ENCODE peak calls at places on chromosomes 5 and 9, in four cellular contexts. D is CD4-positive, alpha-beta T cell; Z is progenitor cell of endocrine pancreas; Q is pancreas. F is an unnamed sample.

GRCh38 chr9:95137587-95138145 is 179.8 kb downstream of the FANCC start:
- DNase-seq in D (no peak), Q (no peak), Z (no peak), F (no peak)

GRCh38 chr9:70413427-70413797 is 1.0 kb downstream of the KLF9 start:
- DNase-seq in D (peak), Z (peak), Q (no peak), F (no peak)

GRCh38 chr9:88816591-88816990 is 174.7 kb upstream of the S1PR3 start:
- DNase-seq in Q (no peak), D (no peak), Z (no peak), F (no peak)

GRCh38 chr9:6565312-6565711 is 80.2 kb downstream of the GLDC start:
- DNase-seq in Q (no peak), Z (no peak), D (no peak), F (no peak)

GRCh38 chr9:86202338-86202882 is 57.0 kb downstream of the C9orf153 start:
- DNase-seq in D (no peak), Q (peak), Z (no peak), F (no peak)

GRCh38 chr5:112192072-112192471 is 227.0 kb downstream of the EPB41L4A start:
- DNase-seq in D (no peak), Q (no peak), Z (no peak), F (no peak)

GRCh38 chr9:76576344-76576743 is 117.4 kb downstream of the GCNT1 start:
- DNase-seq in Z (no peak), Q (no peak), D (no peak), F (peak)

GRCh38 chr5:113806250-113806649 is 292.8 kb downstream of the YTHDC2 start:
- DNase-seq in Q (no peak), D (no peak), Z (no peak), F (no peak)

GRCh38 chr9:68530618-68531017 is 10.1 kb downstream of the TMEM252 start:
- DNase-seq in D (no peak), Q (peak), Z (no peak), F (no peak)

GRCh38 chr5:76303917-76304316 is 99.2 kb upstream of the IQGAP2 start:
- DNase-seq in Q (no peak), Z (no peak), D (no peak), F (no peak)

GRCh38 chr9:4573634-4574391 is 83.5 kb downstream of the SLC1A1 start:
- DNase-seq in D (no peak), Q (no peak), Z (no peak), F (no peak)

GRCh38 chr5:128674837-128675446 is 136.9 kb upstream of the FBN2 start:
- DNase-seq in Z (peak), Q (peak), D (no peak), F (no peak)

GRCh38 chr9:35357116-35357515 is 132.8 kb upstream of the RUSC2 start:
- DNase-seq in D (no peak), Q (no peak), Z (no peak), F (no peak)

GRCh38 chr5:94192658-94193391 is 425.6 kb downstream of the KIAA0825 start:
- DNase-seq in Q (no peak), D (no peak), Z (no peak), F (no peak)

GRCh38 chr9:35776018-35776417 is 15.4 kb upstream of the NPR2 start:
- DNase-seq in Q (no peak), D (no peak), Z (no peak), F (no peak)

DNA sequence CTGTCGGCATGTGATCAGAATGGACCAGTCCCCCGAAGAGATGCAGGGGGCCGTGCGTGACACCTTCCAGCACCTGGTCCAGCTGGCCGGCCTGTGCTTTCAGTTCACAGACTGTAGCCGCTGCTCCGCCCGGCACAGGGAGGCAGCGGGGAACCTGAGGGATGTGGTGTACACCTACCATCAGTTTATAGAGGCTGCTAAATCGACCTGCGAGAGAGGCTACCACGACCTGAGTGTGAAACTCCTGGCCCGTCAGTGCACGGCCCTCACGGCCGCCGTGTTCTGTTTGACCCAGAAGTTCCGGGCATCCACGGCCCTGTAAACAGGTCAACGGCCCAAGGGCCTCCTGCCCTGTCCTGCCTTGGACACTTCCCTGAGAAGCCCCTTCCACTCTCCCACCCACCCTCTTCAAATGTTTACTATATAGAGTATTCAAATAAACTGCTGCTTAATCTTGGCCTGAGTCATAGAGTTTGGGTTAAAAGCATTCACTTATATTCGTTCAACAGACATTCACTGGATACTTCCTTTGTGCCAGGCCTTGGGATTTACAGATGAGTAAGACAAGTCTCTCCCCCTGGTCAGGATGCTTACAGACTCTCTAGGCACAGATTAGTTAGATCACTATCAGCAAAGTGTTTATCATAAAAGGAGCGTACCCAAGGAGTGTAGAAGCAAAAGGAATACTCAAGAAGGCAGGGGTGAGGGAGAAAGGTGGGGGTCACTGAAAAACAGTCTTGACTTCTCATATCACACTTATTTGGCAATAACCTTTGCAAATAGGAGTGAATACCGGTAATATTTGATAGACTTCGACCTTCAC is 6.9 kb upstream of the TRMT10B start:
- DNase-seq in Q (no peak), D (no peak), Z (no peak), F (no peak)
- TF ChIP-seq CTCF in Q (no peak), D (no peak), Z (no peak), F (no peak)

GRCh38 chr9:78001946-78002731 is 29.5 kb downstream of the GNAQ start:
- DNase-seq in D (no peak), Q (no peak), Z (no peak), F (no peak)

GRCh38 chr9:78005231-78006002 is 26.2 kb downstream of the GNAQ start:
- DNase-seq in Q (no peak), D (no peak), Z (no peak), F (no peak)

GRCh38 chr9:78003730-78004129 is 27.9 kb downstream of the GNAQ start:
- DNase-seq in Z (no peak), D (no peak), Q (no peak), F (no peak)

GRCh38 chr9:78006734-78007133 is 24.9 kb downstream of the GNAQ start:
- DNase-seq in Q (no peak), D (no peak), Z (no peak), F (no peak)

GRCh38 chr9:78004478-78005229 is 27.0 kb downstream of the GNAQ start:
- DNase-seq in Z (no peak), Q (peak), D (no peak), F (no peak)
- TF ChIP-seq CTCF in Z (peak), Q (peak), D (no peak), F (no peak)

GRCh38 chr9:33722359-33722675 is 73.0 kb upstream of the PRSS3 start:
- DNase-seq in Q (no peak), D (no peak), Z (no peak), F (no peak)

GRCh38 chr9:33718987-33719386 is 76.4 kb upstream of the PRSS3 start:
- DNase-seq in D (no peak), Q (no peak), Z (no peak), F (no peak)

GRCh38 chr9:33714989-33715388 is 80.4 kb upstream of the PRSS3 start:
- DNase-seq in Z (no peak), D (no peak), Q (no peak), F (no peak)

GRCh38 chr9:33721674-33722358 is 73.5 kb upstream of the PRSS3 start:
- DNase-seq in Q (peak), D (peak), Z (peak), F (peak)

GRCh38 chr9:33719581-33720374 is 75.6 kb upstream of the PRSS3 start:
- DNase-seq in Q (no peak), Z (peak), D (peak), F (peak)
- TF ChIP-seq CTCF in Q (peak), Z (peak), D (peak), F (no peak)

DNA sequence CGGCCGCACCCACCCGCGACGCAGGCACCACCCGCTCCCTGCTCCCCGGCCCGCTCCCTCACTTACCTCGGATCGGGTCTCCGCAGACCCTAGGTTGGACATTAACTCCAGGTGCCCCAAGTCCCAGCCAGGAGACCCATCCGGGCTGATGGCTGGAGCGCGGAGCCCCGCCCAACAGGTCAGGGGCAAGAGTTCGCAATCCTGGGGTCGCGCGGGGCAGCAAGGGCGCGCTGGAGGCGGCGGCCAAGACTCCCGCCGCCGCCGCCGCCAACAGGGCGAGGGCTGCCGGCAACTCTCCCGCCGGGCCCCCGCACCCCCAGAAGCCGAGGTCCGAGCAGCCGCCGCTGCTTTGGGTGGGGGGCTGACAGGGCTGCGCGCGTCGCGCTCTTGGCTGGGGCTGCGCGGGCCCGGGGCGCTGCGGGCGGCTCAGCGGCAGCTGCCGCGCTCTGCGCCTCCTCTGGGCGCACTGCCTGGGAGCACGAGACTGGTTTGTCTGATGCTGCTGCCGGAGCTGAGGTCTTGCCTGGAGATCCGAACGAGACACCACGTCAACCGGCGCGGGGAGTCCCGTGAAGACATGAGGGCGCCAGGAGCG is 303 bp downstream of the GDNF start:
- DNase-seq in Q (no peak), Z (peak), D (no peak), F (no peak)
- TF ChIP-seq CTCF in Q (no peak), Z (no peak), D (no peak), F (no peak)

GRCh38 chr5:141560725-141561483 is 57.9 kb downstream of the DIAPH1 start:
- DNase-seq in Q (peak), D (no peak), Z (peak), F (no peak)
- TF ChIP-seq CTCF in Q (peak), D (no peak), Z (peak), F (no peak)

GRCh38 chr5:318341-318897 is 3.1 kb upstream of the AHRR start:
- DNase-seq in Z (no peak), D (no peak), Q (no peak), F (no peak)

GRCh38 chr5:318931-319601 is 2.4 kb upstream of the AHRR start:
- DNase-seq in Q (no peak), Z (no peak), D (no peak), F (no peak)

GRCh38 chr5:315488-316209 is 5.9 kb upstream of the AHRR start:
- DNase-seq in Z (no peak), Q (no peak), D (no peak), F (no peak)

GRCh38 chr5:316210-317085 is 5.1 kb upstream of the AHRR start:
- DNase-seq in D (no peak), Q (no peak), Z (no peak), F (no peak)

GRCh38 chr5:317086-317811 is 4.3 kb upstream of the AHRR start:
- DNase-seq in Q (no peak), Z (peak), D (no peak), F (peak)
- TF ChIP-seq CTCF in Q (no peak), Z (peak), D (no peak), F (no peak)

DNA sequence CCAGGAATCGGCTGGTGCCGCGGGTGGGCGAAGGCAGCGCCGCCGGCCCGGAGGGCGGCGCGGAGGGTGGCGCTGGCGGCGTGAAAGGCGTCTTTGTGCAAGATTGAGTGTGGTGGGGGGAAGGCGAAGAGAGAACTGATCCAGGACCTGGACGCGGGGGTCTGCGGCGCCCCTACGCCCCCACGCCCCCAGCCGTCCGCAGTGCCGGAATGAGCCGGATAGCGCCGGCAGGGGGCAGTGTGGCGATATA is 4.5 kb upstream of the RGMB start:
- DNase-seq in D (peak), Z (peak), Q (no peak), F (peak)
- TF ChIP-seq CTCF in D (peak), Z (peak), Q (peak), F (no peak)